ENCODE peak calls at places on chromosomes 3 and 15, in five cellular contexts. K, I, U, M and F are unnamed samples.

GRCh38 chr3:141618511-141618910 is 119.6 kb upstream of the RNF7 start:
- DNase-seq in K (no peak), I (no peak), U (no peak), M (no peak), F (no peak)

GRCh38 chr3:129650256-129650872 is 43.9 kb upstream of the PLXND1 start:
- DNase-seq in K (peak), I (peak), U (peak), M (peak), F (no peak)

GRCh38 chr15:48876057-48876456 is 1.9 kb upstream of the EID1 start:
- DNase-seq in K (no peak), I (no peak), U (no peak), M (no peak), F (no peak)

GRCh38 chr3:68467465-68467864 is 464.9 kb downstream of the TAFA4 start:
- DNase-seq in K (no peak), I (no peak), U (no peak), M (no peak), F (no peak)

GRCh38 chr3:15638891-15639262 is 37.3 kb downstream of the BTD start:
- DNase-seq in K (no peak), I (no peak), U (no peak), M (no peak), F (no peak)

GRCh38 chr15:72803006-72803405 is 19.4 kb upstream of the ADPGK start:
- DNase-seq in K (no peak), I (no peak), U (no peak), M (no peak), F (no peak)

GRCh38 chr3:111318289-111318688 is 223.7 kb upstream of the CD96 start:
- DNase-seq in K (no peak), I (no peak), U (no peak), M (no peak), F (no peak)

GRCh38 chr3:161545823-161546222 is 49.2 kb downstream of the OTOL1 start:
- DNase-seq in K (no peak), I (no peak), U (no peak), M (no peak), F (no peak)

GRCh38 chr3:65439641-65440040 is 599.1 kb downstream of the MAGI1 start:
- DNase-seq in K (peak), I (peak), U (peak), M (peak), F (peak)

GRCh38 chr3:62261121-62261520 is 112.2 kb downstream of the FEZF2 start:
- DNase-seq in K (no peak), I (no peak), U (no peak), M (no peak), F (no peak)

GRCh38 chr15:69854521-69855171 is 243.1 kb downstream of the TLE3 start:
- DNase-seq in K (no peak), I (no peak), U (no peak), M (no peak), F (no peak)

GRCh38 chr3:118974356-118975097 is 60.1 kb downstream of the IGSF11 start:
- DNase-seq in K (no peak), I (no peak), U (no peak), M (no peak), F (no peak)

GRCh38 chr15:92101706-92102434 is 248.4 kb downstream of the SLCO3A1 start:
- DNase-seq in K (no peak), I (no peak), U (no peak), M (no peak), F (no peak)

GRCh38 chr3:168914662-168915061 is 748.9 kb downstream of the MECOM start:
- DNase-seq in K (no peak), I (no peak), U (no peak), M (no peak), F (no peak)

GRCh38 chr3:34419801-34420200 is 621.4 kb downstream of the PDCD6IP start:
- DNase-seq in K (no peak), I (no peak), U (no peak), M (no peak), F (no peak)

DNA sequence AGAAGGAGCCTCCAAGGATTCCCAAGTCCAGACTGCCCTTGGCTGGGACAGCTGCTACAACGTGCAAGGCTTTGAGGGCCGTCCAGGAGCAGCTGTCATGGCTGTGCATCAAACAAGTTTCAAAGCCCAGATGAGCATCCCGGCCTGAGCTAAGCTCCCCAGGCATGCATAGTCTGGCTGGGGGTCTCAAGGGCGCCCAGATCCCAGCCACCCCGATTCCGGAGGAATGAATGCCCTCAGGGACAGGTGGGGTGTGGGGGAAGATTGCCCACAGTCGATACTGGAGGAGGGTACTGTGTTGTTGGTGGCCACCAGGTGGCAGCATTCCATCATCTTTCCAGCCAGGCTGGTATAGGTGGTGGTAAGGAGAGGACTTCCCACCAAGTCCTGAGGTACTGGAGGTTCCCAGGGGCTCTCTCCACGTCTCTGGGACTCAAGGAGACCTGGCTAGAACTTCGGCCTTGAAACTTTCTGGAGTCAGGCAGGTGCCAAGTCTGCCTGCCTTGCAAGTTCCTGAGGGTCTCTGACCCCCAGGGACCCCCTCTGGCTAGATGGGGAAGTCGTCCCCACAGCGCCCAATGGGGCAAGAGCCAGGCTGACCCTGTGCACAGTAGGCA is 32.8 kb downstream of the RBM5 start:
- DNase-seq in K (peak), I (peak), U (peak), M (peak), F (peak)
- TF ChIP-seq POLR2A in K (no peak), I (no peak), U (no peak), M (no peak), F (no peak)

GRCh38 chr3:151908399-151908798 is 35.0 kb downstream of the SUCNR1 start:
- DNase-seq in K (no peak), I (no peak), U (no peak), M (no peak), F (no peak)

GRCh38 chr3:151911462-151911861 is 38.0 kb downstream of the SUCNR1 start:
- DNase-seq in K (no peak), I (no peak), U (no peak), M (no peak), F (no peak)

GRCh38 chr3:151909720-151910405 is 36.4 kb downstream of the SUCNR1 start:
- DNase-seq in K (no peak), I (no peak), U (no peak), M (no peak), F (no peak)

GRCh38 chr3:151916781-151917180 is 43.3 kb downstream of the SUCNR1 start:
- DNase-seq in K (no peak), I (no peak), U (no peak), M (no peak), F (no peak)

DNA sequence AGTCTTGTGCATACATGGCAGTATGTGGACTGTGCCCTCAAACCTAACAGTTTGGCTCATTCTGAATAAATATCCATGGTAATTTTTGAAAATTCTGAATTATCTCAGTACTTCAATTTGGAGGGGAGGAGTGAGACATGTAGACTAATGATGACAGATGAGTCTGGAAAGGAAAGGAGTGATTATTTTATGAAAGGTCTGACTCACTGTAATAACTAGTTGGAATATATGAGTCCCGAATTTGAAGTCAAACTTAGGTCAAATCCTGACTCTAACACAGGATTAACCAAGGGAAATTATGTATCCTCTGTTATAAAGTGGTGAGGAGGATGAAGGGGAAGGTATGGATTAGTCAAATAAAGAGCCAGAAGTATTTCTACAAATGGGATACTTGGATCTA is 38.6 kb downstream of the SUCNR1 start:
- DNase-seq in K (no peak), I (no peak), U (no peak), M (no peak), F (no peak)
- H3K27ac ChIP-seq in K (no peak), I (no peak), U (no peak), M (no peak), F (no peak)

GRCh38 chr15:66719471-66719870 is 17.4 kb downstream of the SMAD6 start:
- DNase-seq in K (no peak), I (no peak), U (no peak), M (no peak), F (no peak)

GRCh38 chr15:66721501-66721937 is 19.5 kb downstream of the SMAD6 start:
- DNase-seq in K (no peak), I (no peak), U (no peak), M (no peak), F (no peak)

GRCh38 chr15:66721020-66721419 is 19.0 kb downstream of the SMAD6 start:
- DNase-seq in K (no peak), I (no peak), U (no peak), M (no peak), F (no peak)

GRCh38 chr15:66721954-66722353 is 19.9 kb downstream of the SMAD6 start:
- DNase-seq in K (no peak), I (no peak), U (no peak), M (no peak), F (no peak)

DNA sequence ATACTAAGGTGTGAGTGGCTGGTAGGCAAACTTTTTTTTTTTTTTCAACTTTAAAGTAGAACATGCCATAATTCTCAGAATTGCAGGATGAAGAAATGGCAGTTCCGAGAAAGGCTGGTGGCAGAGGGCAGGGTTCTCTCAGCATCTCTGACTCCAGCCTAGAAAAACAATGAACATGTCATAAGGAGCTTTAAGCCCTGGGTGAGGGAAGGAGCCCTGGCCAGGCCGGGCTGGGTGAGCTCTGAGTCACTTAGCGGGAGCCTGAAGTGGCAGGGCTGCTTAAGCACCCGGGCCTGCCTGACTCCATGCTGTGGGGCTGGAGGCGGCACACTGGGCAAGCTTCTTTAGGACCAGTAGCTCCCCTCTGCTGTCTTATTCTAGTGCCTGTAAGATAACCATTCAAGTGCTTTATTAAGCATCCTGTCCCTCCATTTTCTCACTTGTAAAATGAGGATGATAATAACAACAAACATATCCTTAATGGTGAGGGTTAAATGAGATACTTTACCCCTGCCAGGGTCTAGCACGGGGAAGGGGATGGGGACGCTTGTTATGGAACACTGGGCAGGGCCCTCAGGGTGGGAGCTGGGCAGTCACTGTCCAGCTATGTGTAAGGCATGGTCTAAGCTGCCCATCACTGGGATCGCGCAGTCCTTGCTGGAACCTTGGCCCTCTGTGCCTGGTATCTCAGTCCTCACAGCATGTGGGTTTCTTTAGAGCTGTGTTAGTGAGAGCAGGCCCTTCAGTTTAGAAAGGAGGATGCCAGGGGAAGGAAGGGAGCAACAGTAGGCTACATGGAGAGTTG is 18.4 kb downstream of the SMAD6 start:
- DNase-seq in K (peak), I (no peak), U (no peak), M (no peak), F (no peak)
- TF ChIP-seq POLR2A in K (no peak), I (no peak), U (no peak), M (no peak), F (no peak)

DNA sequence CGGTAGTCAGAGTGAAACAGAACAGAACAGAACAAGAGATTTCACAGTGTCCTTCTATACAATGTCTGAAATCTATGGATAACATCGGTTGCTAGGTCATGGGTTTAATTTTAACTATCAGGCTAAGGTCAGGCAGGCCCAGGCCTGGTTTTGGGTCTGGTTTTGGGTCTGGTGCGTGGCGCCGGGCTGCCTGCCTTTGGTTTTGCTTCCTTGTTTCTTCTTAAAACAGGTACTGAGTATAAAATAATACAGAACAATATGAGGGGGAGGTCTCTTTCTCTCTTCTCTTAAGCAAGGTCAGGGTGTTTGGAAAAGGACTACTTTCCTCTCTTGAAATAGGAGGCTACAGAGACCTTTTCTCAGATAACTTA is 1.4 kb downstream of the AEN start:
- DNase-seq in K (no peak), I (no peak), U (no peak), M (no peak), F (no peak)
- H3K27ac ChIP-seq in K (peak), I (peak), U (peak), M (peak), F (peak)

GRCh38 chr3:197950661-197951029 is 655 bp downstream of the RPL35A start:
- DNase-seq in K (no peak), I (no peak), U (no peak), M (no peak), F (no peak)

GRCh38 chr3:197951392-197951990 is 1.5 kb downstream of the RPL35A start:
- DNase-seq in K (no peak), I (no peak), U (no peak), M (no peak), F (no peak)

GRCh38 chr3:197952440-197952839 is 2.5 kb downstream of the RPL35A start:
- DNase-seq in K (no peak), I (no peak), U (no peak), M (no peak), F (no peak)

GRCh38 chr3:197949191-197949766 is 711 bp upstream of the RPL35A start:
- DNase-seq in K (no peak), I (no peak), U (no peak), M (no peak), F (no peak)

DNA sequence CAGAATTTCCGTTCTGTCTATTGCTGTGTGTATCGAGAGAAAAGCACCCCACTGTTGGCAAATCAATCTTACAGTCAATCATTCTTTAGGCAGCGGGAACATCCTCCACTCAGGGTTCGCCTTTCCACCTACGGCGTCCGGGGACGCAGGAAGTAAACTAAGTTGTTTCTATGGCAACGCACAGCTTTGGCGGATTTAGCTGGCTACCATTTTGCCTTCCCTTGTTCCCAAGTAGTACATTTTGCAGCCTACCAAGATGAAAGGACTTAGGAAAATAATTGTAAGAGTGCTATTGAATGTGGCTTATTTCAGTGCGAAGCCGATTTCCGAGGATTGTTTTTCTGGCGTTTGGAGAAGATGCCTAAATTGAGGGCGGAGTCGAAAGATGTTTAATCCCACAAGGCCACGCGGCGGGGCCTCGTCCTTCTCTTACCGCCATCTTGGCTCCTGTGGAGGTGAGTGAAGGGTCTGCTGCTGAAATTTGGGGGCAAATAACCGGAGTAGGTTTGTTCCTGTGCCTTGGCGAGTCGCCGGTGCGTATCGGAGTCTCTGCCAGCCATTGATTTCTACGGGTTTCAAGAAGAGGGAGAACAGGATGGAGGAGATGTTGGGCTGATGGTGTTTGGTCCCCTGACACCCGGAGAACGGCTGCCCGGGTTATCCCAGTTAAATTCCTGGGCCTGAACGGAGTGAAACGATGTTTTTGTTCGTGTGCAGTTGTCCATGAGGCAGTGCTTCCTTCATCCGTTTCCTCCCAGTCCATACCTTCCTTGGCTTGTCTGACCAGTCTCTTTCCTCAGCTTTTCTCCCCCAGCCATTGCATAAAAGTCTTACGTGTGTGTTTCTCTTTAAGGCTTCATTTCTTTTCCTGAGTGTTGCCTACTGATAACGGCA is at the start of gene RPL35A:
- DNase-seq in K (peak), I (peak), U (peak), M (peak), F (peak)
- TF ChIP-seq POLR2A in K (peak), I (peak), U (peak), M (peak), F (peak)

DNA sequence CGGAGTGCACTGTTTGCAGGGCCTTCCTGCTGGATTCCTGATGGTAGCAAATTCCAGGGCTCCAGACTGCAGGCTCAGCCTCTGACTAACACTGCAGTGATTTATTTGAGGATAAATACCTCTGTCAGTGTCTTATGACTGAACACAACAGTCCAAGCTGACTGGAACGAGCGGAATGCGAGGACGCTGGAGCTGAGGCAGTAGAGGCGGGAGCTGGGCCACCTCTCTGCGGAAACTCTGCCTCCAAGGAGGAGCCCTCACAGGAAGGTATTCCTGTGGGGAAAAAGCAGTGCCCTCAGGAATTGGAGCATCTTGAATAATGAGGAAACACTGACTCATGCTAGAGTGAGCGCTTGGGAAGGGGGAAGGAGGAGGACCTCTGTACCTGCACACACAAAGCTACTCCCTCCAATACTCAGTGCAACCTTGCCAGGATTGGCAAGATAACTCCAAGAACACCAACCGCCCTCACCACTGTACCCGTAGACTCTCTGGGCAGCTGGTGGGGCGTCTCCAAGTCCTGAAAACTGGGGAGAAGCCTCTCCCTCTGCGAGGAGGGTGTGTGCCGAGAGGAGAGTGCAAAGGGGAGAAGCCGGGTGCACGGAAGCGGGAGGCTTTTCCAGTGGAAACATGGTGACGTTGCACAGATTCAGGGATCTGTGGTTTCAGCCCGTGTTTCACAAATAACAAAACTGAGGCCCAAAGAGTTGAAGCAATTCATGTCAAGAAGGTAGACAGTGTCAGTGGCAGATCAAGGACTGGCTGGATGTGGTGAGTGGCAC is 43.0 kb downstream of the VGLL4 start:
- DNase-seq in K (peak), I (peak), U (peak), M (peak), F (no peak)
- H3K27ac ChIP-seq in K (peak), I (peak), U (peak), M (peak), F (no peak)

GRCh38 chr3:64023187-64023860 is at the start of gene PSMD6:
- DNase-seq in K (peak), I (peak), U (peak), M (peak), F (peak)
- TF ChIP-seq POLR2A in K (no peak), I (no peak), U (no peak), M (peak), F (peak)

GRCh38 chr3:9351709-9352126 is 11.1 kb upstream of the THUMPD3 start:
- DNase-seq in K (no peak), I (no peak), U (no peak), M (no peak), F (no peak)
- H3K27ac ChIP-seq in K (no peak), I (peak), U (no peak), M (peak), F (no peak)

GRCh38 chr3:187739561-187740445 is 5.5 kb downstream of the BCL6 start:
- DNase-seq in K (peak), I (peak), U (peak), M (peak), F (peak)
- TF ChIP-seq POLR2A in K (no peak), I (peak), U (no peak), M (peak), F (peak)